ENCODE peak calls at places on chromosomes 13 and 19, in five cellular contexts. Z, E, Q, H and P are unnamed samples.

GRCh38 chr19:3243851-3244700 is 19.6 kb downstream of the CELF5 start:
- DNase-seq in Z (no peak), E (peak), Q (peak), H (peak), P (peak)

GRCh38 chr13:77416666-77417212 is 89.8 kb upstream of the MYCBP2 start:
- DNase-seq in Z (no peak), E (no peak), Q (no peak), H (no peak), P (no peak)

GRCh38 chr13:98370806-98371553 is 193.9 kb upstream of the RNF113B start:
- DNase-seq in Z (peak), E (peak), Q (peak), H (peak), P (peak)

GRCh38 chr19:28578208-28578607 is 634.7 kb downstream of the UQCRFS1 start:
- DNase-seq in Z (no peak), E (no peak), Q (no peak), H (no peak), P (no peak)

GRCh38 chr13:93002071-93002470 is 224.5 kb upstream of the GPC6 start:
- DNase-seq in Z (peak), E (no peak), Q (no peak), H (no peak), P (no peak)

GRCh38 chr19:19304186-19304975 is 15.9 kb downstream of the SUGP1 start:
- DNase-seq in Z (no peak), E (no peak), Q (peak), H (no peak), P (no peak)

GRCh38 chr13:99322297-99323103 is 15.3 kb upstream of the GPR183 start:
- DNase-seq in Z (peak), E (no peak), Q (no peak), H (no peak), P (no peak)

GRCh38 chr13:105334211-105334610 is 1201.3 kb downstream of the EFNB2 start:
- DNase-seq in Z (peak), E (no peak), Q (no peak), H (no peak), P (peak)

GRCh38 chr19:47598407-47599349 is 10.3 kb upstream of the BICRA start:
- DNase-seq in Z (peak), E (peak), Q (no peak), H (peak), P (peak)

GRCh38 chr13:49371943-49372636 is 71.8 kb downstream of the CAB39L start:
- DNase-seq in Z (no peak), E (no peak), Q (no peak), H (no peak), P (no peak)

GRCh38 chr13:112348642-112349345 is 27.4 kb upstream of the SPACA7 start:
- DNase-seq in Z (no peak), E (no peak), Q (no peak), H (no peak), P (no peak)

GRCh38 chr19:31423896-31424295 is 74.7 kb upstream of the TSHZ3 start:
- DNase-seq in Z (no peak), E (no peak), Q (no peak), H (no peak), P (no peak)

GRCh38 chr13:74325106-74325505 is 190.9 kb upstream of the KLF12 start:
- DNase-seq in Z (no peak), E (no peak), Q (no peak), H (no peak), P (peak)

GRCh38 chr19:55014714-55015113 is 23.4 kb downstream of the GP6 start:
- DNase-seq in Z (no peak), E (no peak), Q (peak), H (no peak), P (no peak)

GRCh38 chr19:10535613-10536012 is 8.1 kb upstream of the ATG4D start:
- DNase-seq in Z (no peak), E (no peak), Q (no peak), H (no peak), P (no peak)

GRCh38 chr13:78194904-78195639 is 276.4 kb upstream of the EDNRB start:
- DNase-seq in Z (peak), E (no peak), Q (no peak), H (no peak), P (no peak)

GRCh38 chr13:113936166-113936565 is 37.7 kb downstream of the C13orf46 start:
- DNase-seq in Z (no peak), E (no peak), Q (no peak), H (no peak), P (no peak)

GRCh38 chr19:10295847-10296591 is 6.3 kb downstream of the ICAM5 start:
- DNase-seq in Z (no peak), E (no peak), Q (no peak), H (no peak), P (no peak)

GRCh38 chr19:29539131-29539530 is 13.3 kb downstream of the VSTM2B start:
- DNase-seq in Z (no peak), E (no peak), Q (no peak), H (no peak), P (no peak)

GRCh38 chr19:6020972-6021805 is 43.2 kb upstream of the RANBP3 start:
- DNase-seq in Z (no peak), E (no peak), Q (no peak), H (peak), P (no peak)

GRCh38 chr13:33284016-33284415 is 1.5 kb downstream of the STARD13 start:
- DNase-seq in Z (no peak), E (no peak), Q (no peak), H (no peak), P (no peak)

GRCh38 chr19:47247308-47247990 is 8.9 kb upstream of the CCDC9 start:
- DNase-seq in Z (no peak), E (peak), Q (peak), H (peak), P (peak)

GRCh38 chr19:9835507-9835949 is 410 bp downstream of the PIN1 start:
- DNase-seq in Z (no peak), E (peak), Q (no peak), H (no peak), P (no peak)

GRCh38 chr13:44868397-44868796 is 120.9 kb downstream of the NUFIP1 start:
- DNase-seq in Z (no peak), E (no peak), Q (no peak), H (no peak), P (no peak)

GRCh38 chr19:3543150-3544053 is 4.4 kb downstream of the TEKTIP1 start:
- DNase-seq in Z (no peak), E (no peak), Q (peak), H (peak), P (no peak)

GRCh38 chr19:18672606-18673337 is 10.7 kb upstream of the CRTC1 start:
- DNase-seq in Z (no peak), E (no peak), Q (no peak), H (peak), P (no peak)

GRCh38 chr19:48963371-48964204 is 1.5 kb upstream of the FTL start:
- DNase-seq in Z (no peak), E (peak), Q (peak), H (peak), P (no peak)

GRCh38 chr19:29371766-29372415 is 153.9 kb upstream of the VSTM2B start:
- DNase-seq in Z (no peak), E (no peak), Q (no peak), H (no peak), P (no peak)

GRCh38 chr13:44417876-44418275 is 44.3 kb downstream of the SERP2 start:
- DNase-seq in Z (no peak), E (no peak), Q (no peak), H (no peak), P (no peak)

GRCh38 chr13:36612242-36612641 is 61.6 kb upstream of the SERTM1 start:
- DNase-seq in Z (no peak), E (no peak), Q (no peak), H (no peak), P (no peak)

GRCh38 chr13:101289764-101290163 is 126.5 kb downstream of the NALCN start:
- DNase-seq in Z (no peak), E (no peak), Q (no peak), H (no peak), P (peak)

GRCh38 chr19:18860302-18860700 is 28.5 kb downstream of the UPF1 start:
- DNase-seq in Z (no peak), E (no peak), Q (no peak), H (no peak), P (no peak)

GRCh38 chr19:36665832-36666231 is 805 bp downstream of the ZNF461 start:
- DNase-seq in Z (no peak), E (no peak), Q (no peak), H (no peak), P (no peak)

GRCh38 chr19:33678796-33679195 is 57.0 kb downstream of the CHST8 start:
- DNase-seq in Z (no peak), E (no peak), Q (no peak), H (no peak), P (no peak)

GRCh38 chr19:10776900-10777650 is 58.9 kb downstream of the TMED1 start:
- DNase-seq in Z (no peak), E (peak), Q (no peak), H (no peak), P (no peak)

GRCh38 chr13:94198666-94199065 is 280.8 kb downstream of the DCT start:
- DNase-seq in Z (no peak), E (no peak), Q (no peak), H (no peak), P (no peak)

GRCh38 chr19:41993612-41994483 is at the start of gene ATP1A3:
- DNase-seq in Z (no peak), E (peak), Q (peak), H (peak), P (no peak)
- H3K4me3 ChIP-seq in Z (peak), E (peak), Q (peak), H (peak), P (peak)

GRCh38 chr19:1847684-1848398 is 442 bp downstream of the REXO1 start:
- DNase-seq in Z (no peak), E (peak), Q (no peak), H (no peak), P (no peak)
- TF ChIP-seq CTCF in Z (no peak), E (no peak), Q (no peak), H (no peak), P (no peak)

DNA sequence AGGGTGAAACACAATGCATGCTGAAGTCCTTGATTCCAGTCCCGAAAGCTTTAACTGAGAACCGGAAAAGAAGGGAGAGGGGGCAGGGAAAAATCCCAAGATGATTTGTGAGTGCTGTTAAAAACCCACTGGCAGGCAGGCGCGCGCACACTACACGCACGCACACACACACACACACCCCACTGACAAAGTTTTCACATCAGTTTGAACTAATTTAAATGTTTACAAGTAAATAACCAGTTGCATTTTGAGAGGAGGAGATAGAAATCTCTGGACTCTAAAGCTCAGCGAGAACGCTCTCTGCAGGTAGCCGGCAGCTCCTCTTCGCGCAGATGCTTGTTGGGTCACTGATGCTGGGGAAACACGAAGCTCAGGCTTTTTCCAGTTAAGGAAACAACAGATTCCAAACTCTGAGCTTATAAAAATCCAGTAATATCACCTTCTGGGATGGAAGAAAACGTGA is 818 bp upstream of the SLITRK1 start:
- DNase-seq in Z (no peak), E (no peak), Q (no peak), H (no peak), P (no peak)
- H3K4me3 ChIP-seq in Z (no peak), E (no peak), Q (no peak), H (no peak), P (no peak)

DNA sequence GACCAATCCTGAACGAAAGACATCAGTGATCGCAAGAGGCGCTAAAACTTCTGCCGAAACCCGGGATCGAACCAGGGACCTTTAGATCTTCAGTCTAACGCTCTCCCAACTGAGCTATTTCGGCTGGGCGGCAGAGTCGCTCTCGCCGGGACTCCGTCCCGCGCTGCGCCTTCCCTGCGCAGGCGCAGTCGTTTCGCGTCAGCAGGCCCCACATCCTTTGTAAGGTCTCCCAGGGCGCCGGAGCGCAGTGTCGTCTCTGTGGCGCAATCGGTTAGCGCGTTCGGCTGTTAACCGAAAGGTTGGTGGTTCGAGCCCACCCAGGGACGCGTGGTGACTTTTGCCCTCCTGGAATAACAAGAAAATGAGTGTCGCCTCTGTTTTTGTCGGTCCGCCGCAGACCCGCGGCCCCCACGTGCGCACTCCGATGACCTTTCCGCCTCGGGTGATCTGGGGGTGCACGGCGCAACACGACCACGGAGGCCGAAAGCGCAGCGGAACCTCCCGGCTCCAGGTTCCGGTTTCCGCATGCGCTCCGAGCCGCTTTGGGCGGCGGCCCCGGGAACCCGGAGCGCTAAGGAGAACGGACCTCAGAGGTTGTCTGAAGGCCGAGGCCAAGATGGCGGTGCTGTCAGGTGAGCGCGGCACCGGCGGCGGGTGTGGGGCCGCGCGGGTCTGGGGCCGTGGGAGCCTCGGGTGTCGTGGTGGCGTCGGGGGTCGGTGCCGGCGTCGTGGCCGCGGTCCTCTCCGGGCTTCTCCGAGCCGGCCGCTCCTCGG is at the start of gene NDUFS7:
- DNase-seq in Z (no peak), E (peak), Q (peak), H (peak), P (peak)
- TF ChIP-seq CTCF in Z (peak), E (peak), Q (peak), H (no peak), P (peak)

GRCh38 chr13:52599037-52599852 is 43.0 kb upstream of the HNRNPA1L2 start:
- DNase-seq in Z (no peak), E (no peak), Q (no peak), H (no peak), P (no peak)
- H3K4me3 ChIP-seq in Z (peak), E (peak), Q (peak), H (peak), P (peak)

GRCh38 chr13:110680852-110681251 is 25.1 kb downstream of the CARS2 start:
- DNase-seq in Z (no peak), E (no peak), Q (no peak), H (no peak), P (no peak)
- TF ChIP-seq CTCF in Z (peak), E (peak), Q (peak), H (peak), P (peak)

DNA sequence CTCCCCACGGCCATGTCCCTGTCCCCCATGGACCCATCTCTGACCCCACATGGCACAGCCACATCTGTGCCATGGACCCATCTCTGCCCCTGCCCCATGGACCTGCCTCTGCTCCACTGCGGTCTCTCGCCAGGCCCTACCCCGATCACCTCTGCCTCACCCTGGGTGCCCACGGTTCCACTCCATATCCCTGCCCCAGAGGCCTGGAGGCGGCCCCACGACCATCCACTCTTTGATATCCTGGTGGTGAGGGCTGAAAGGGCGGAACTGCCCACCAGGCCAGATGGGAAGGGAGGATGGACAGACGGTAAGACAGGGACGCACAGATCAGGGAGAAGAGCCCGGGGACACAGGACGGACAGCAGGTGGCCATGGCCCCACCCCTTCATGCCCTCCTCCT is 327 bp downstream of the PTGER1 start:
- DNase-seq in Z (no peak), E (no peak), Q (no peak), H (no peak), P (no peak)
- H3K4me3 ChIP-seq in Z (peak), E (no peak), Q (no peak), H (peak), P (peak)

DNA sequence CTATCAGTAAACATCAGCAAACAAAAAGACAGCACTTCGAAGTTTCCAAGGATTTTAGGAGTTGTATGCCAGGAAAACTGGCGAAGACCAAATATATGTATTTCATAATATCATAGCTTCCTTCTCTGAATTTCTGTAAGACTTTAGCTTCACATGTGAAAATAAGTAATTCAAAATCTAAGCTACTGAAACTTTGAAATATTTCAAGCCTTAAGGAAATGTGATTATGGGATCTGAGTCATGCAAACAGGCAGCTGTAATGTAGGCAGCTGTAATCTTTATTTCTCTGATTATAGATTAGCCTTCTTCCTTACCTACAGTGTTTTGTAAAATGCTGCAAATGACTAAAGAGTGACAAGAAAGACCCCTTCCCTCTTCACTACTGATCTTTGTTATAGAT is 70.7 kb upstream of the ANKRD10 start:
- DNase-seq in Z (no peak), E (no peak), Q (no peak), H (no peak), P (no peak)
- TF ChIP-seq CTCF in Z (no peak), E (no peak), Q (no peak), H (no peak), P (no peak)